ENCODE peak calls at places on chromosomes 13 and 19, in four cellular contexts. One of them, this sample, is unnamed.

GRCh38 chr13:40401911-40402776 is 264.3 kb downstream of the FOXO1 start:
- DNase-seq in stromal cell of bone marrow: peak; percentile 94
- DNase-seq in uterus: peak; percentile 100
- DNase-seq in PC-3: peak; percentile 89
- DNase-seq in this sample: peak; percentile 94

GRCh38 chr13:40993119-40993518 is 26.0 kb downstream of the ELF1 start:
- DNase-seq in stromal cell of bone marrow: no peak
- DNase-seq in uterus: no peak
- DNase-seq in PC-3: no peak
- DNase-seq in this sample: no peak

GRCh38 chr19:46639356-46640061 is 3.5 kb upstream of the GNG8 start:
- DNase-seq in stromal cell of bone marrow: no peak
- DNase-seq in uterus: peak; percentile 84
- DNase-seq in PC-3: no peak
- DNase-seq in this sample: peak; percentile 70

GRCh38 chr19:36103842-36104552 is 6.9 kb upstream of the OVOL3 start:
- DNase-seq in stromal cell of bone marrow: no peak
- DNase-seq in uterus: no peak
- DNase-seq in PC-3: peak; percentile 51
- DNase-seq in this sample: no peak

GRCh38 chr13:26423634-26424033 is 133.8 kb upstream of the WASF3 start:
- DNase-seq in stromal cell of bone marrow: peak; percentile 2
- DNase-seq in uterus: peak; percentile 75
- DNase-seq in PC-3: no peak
- DNase-seq in this sample: no peak

GRCh38 chr19:19602713-19603320 is 15.7 kb downstream of the PBX4 start:
- DNase-seq in stromal cell of bone marrow: no peak
- DNase-seq in uterus: no peak
- DNase-seq in PC-3: no peak
- DNase-seq in this sample: no peak

GRCh38 chr19:14959263-14959662 is 18.0 kb downstream of the OR7C2 start:
- DNase-seq in stromal cell of bone marrow: no peak
- DNase-seq in uterus: no peak
- DNase-seq in PC-3: no peak
- DNase-seq in this sample: no peak

GRCh38 chr13:100573121-100573520 is 15.5 kb downstream of the GGACT start:
- DNase-seq in stromal cell of bone marrow: peak; percentile 60
- DNase-seq in uterus: peak; percentile 57
- DNase-seq in PC-3: peak; percentile 76
- DNase-seq in this sample: peak; percentile 54

GRCh38 chr19:40666803-40667438 is 23.5 kb downstream of the NUMBL start:
- DNase-seq in stromal cell of bone marrow: no peak
- DNase-seq in uterus: no peak
- DNase-seq in PC-3: no peak
- DNase-seq in this sample: no peak

GRCh38 chr13:113402471-113403254 is 38.7 kb upstream of the GRTP1 start:
- DNase-seq in stromal cell of bone marrow: no peak
- DNase-seq in uterus: no peak
- DNase-seq in PC-3: no peak
- DNase-seq in this sample: no peak

GRCh38 chr19:39937094-39937493 is 2.7 kb upstream of the FCGBP start:
- DNase-seq in stromal cell of bone marrow: no peak
- DNase-seq in uterus: no peak
- DNase-seq in PC-3: no peak
- DNase-seq in this sample: no peak

GRCh38 chr19:33704271-33704670 is 82.5 kb downstream of the CHST8 start:
- DNase-seq in stromal cell of bone marrow: no peak
- DNase-seq in uterus: no peak
- DNase-seq in PC-3: no peak
- DNase-seq in this sample: no peak

This sample was measured in Daoy.